ENCODE peak calls at places on chromosomes 13 and 19, in six cellular contexts. N is foreskin fibroblast, K is AML-193, M is mesenchymal stem cell, T is cardiac muscle cell, G is GM03348. U is an unnamed sample.

GRCh38 chr13:48066310-48066989 is 28.5 kb downstream of the MED4 start:
- DNase-seq in N (peak), K (no peak), M (no peak), T (peak), G (no peak), U (no peak)

GRCh38 chr13:35342440-35342839 is 134.0 kb downstream of the MAB21L1 start:
- DNase-seq in N (no peak), K (peak), M (no peak), T (no peak), G (no peak), U (no peak)

GRCh38 chr13:44397766-44398223 is 24.2 kb downstream of the SERP2 start:
- DNase-seq in N (peak), K (no peak), M (peak), T (peak), G (no peak), U (no peak)

GRCh38 chr19:32809254-32809653 is 60.3 kb downstream of the SLC7A9 start:
- DNase-seq in N (no peak), K (no peak), M (no peak), T (no peak), G (no peak), U (no peak)

GRCh38 chr19:39937792-39938191 is 3.4 kb upstream of the FCGBP start:
- DNase-seq in N (no peak), K (no peak), M (no peak), T (no peak), G (no peak), U (no peak)

GRCh38 chr13:110771194-110771593 is 57.7 kb downstream of the ING1 start:
- DNase-seq in N (no peak), K (no peak), M (no peak), T (peak), G (no peak), U (no peak)

GRCh38 chr13:51370116-51370515 is 30.6 kb downstream of the SERPINE3 start:
- DNase-seq in N (peak), K (peak), M (peak), T (peak), G (peak), U (no peak)

GRCh38 chr19:55377356-55378131 is 918 bp downstream of the TMEM190 start:
- DNase-seq in N (peak), K (no peak), M (no peak), T (no peak), G (no peak), U (no peak)

GRCh38 chr13:99136427-99136954 is 64.2 kb upstream of the UBAC2 start:
- DNase-seq in N (no peak), K (no peak), M (no peak), T (no peak), G (no peak), U (no peak)

GRCh38 chr13:40220299-40220935 is 446.0 kb downstream of the FOXO1 start:
- DNase-seq in N (peak), K (no peak), M (peak), T (peak), G (no peak), U (no peak)

GRCh38 chr13:73991884-73992283 is 142.3 kb downstream of the KLF12 start:
- DNase-seq in N (no peak), K (no peak), M (no peak), T (no peak), G (no peak), U (no peak)

GRCh38 chr13:108322206-108322824 is 52.8 kb downstream of the TNFSF13B start:
- DNase-seq in N (peak), K (peak), M (peak), T (peak), G (peak), U (no peak)

GRCh38 chr13:31946091-31946770 is 85.3 kb upstream of the FRY start:
- DNase-seq in N (peak), K (no peak), M (no peak), T (peak), G (peak), U (no peak)

U was measured in stimulated activated CD4-positive, alpha-beta T cell treated with anti-CD3 and anti-CD28 coated beads, Interleukin-1b, Interleukin-23, amount 100 ng/mL, for 1 hour.